ENCODE peak calls at places on chromosomes 1 and 21, in five cellular contexts. V is GDM1; A is T-helper 9 cell; M is stimulated activated CD8-positive, alpha-beta memory T cell treated with anti-CD3 and anti-CD28 coated beads, Interleukin-2, amount 100 ng/mL, for 48 hours; O is activated CD4-positive, alpha-beta T cell treated with anti-CD3 and anti-CD28 coated beads for 24 hours. Q is an unnamed sample.

GRCh38 chr1:92419642-92420041 is 67.1 kb downstream of the GFI1 start:
- DNase-seq in V (no peak), A (no peak), M (no peak), O (no peak), Q (no peak)

GRCh38 chr1:17119076-17119743 is at the start of gene PADI2:
- DNase-seq in V (no peak), A (peak), M (peak), O (peak), Q (peak)

GRCh38 chr1:199287632-199288031 is 648.8 kb downstream of the PTPRC start:
- DNase-seq in V (no peak), A (no peak), M (no peak), O (no peak), Q (no peak)

GRCh38 chr1:226706664-226707063 is 32.4 kb downstream of the ITPKB start:
- DNase-seq in V (no peak), A (no peak), M (no peak), O (no peak), Q (no peak)

GRCh38 chr1:221171768-221172167 is 292.5 kb downstream of the HLX start:
- DNase-seq in V (no peak), A (no peak), M (no peak), O (no peak), Q (no peak)

GRCh38 chr1:178706467-178706866 is 18.6 kb upstream of the RALGPS2 start:
- DNase-seq in V (no peak), A (no peak), M (no peak), O (no peak), Q (no peak)

GRCh38 chr1:45522324-45523104 is 830 bp upstream of the PRDX1 start:
- DNase-seq in V (no peak), A (no peak), M (no peak), O (no peak), Q (no peak)

GRCh38 chr1:164675342-164675904 is 116.4 kb downstream of the PBX1 start:
- DNase-seq in V (no peak), A (no peak), M (no peak), O (no peak), Q (no peak)

GRCh38 chr1:58317694-58318093 is 228.8 kb downstream of the OMA1 start:
- DNase-seq in V (no peak), A (no peak), M (no peak), O (no peak), Q (no peak)

GRCh38 chr1:222730866-222731265 is 6.1 kb upstream of the FAM177B start:
- DNase-seq in V (no peak), A (no peak), M (no peak), O (no peak), Q (no peak)

GRCh38 chr1:119773711-119774241 is 5.1 kb upstream of the HMGCS2 start:
- DNase-seq in V (no peak), A (no peak), M (no peak), O (no peak), Q (no peak)

GRCh38 chr1:77100870-77101269 is 118.4 kb downstream of the PIGK start:
- DNase-seq in V (no peak), A (no peak), M (no peak), O (no peak), Q (no peak)

GRCh38 chr1:243287652-243288051 is 31.8 kb downstream of the SDCCAG8 start:
- DNase-seq in V (peak), A (no peak), M (no peak), O (no peak), Q (no peak)

GRCh38 chr1:28111157-28111556 is 22.7 kb upstream of the EYA3 start:
- DNase-seq in V (peak), A (no peak), M (no peak), O (no peak), Q (no peak)

GRCh38 chr21:27429612-27430361 is 462.9 kb upstream of the ADAMTS5 start:
- DNase-seq in V (no peak), A (no peak), M (no peak), O (no peak), Q (no peak)

GRCh38 chr1:20336105-20336605 is 45.5 kb downstream of the VWA5B1 start:
- DNase-seq in V (no peak), A (no peak), M (no peak), O (no peak), Q (no peak)

GRCh38 chr21:45887788-45888187 is 93.8 kb upstream of the COL6A1 start:
- DNase-seq in V (no peak), A (no peak), M (no peak), O (no peak), Q (no peak)

GRCh38 chr1:210828996-210829596 is 304.9 kb downstream of the KCNH1 start:
- DNase-seq in V (no peak), A (no peak), M (no peak), O (no peak), Q (no peak)

GRCh38 chr1:220966874-220967631 is 87.8 kb downstream of the HLX start:
- DNase-seq in V (no peak), A (no peak), M (no peak), O (no peak), Q (no peak)

Q was measured in activated CD8-positive, alpha-beta memory T cell treated with anti-CD3 and anti-CD28 coated beads for 48 hours.